ENCODE peak calls at places on chromosomes 12 and 14, in ten cellular contexts. One of them, this sample, is unnamed.

GRCh38 chr14:65226824-65227604 is 124.7 kb upstream of the MAX start:
- DNase-seq in fibroblast of pulmonary artery: peak
- DNase-seq in tibial artery: no peak
- DNase-seq in lung: no peak
- DNase-seq in tibial nerve: no peak
- DNase-seq in adrenal gland: no peak
- DNase-seq in neural crest cell: no peak
- DNase-seq in WTC11: no peak
- DNase-seq in glutamatergic neuron: no peak
- DNase-seq in bronchial epithelial cell: peak
- DNase-seq in this sample: no peak

GRCh38 chr12:47855502-47855901 is 35.8 kb upstream of the HDAC7 start:
- DNase-seq in tibial nerve: no peak
- DNase-seq in lung: no peak
- DNase-seq in bronchial epithelial cell: no peak
- DNase-seq in glutamatergic neuron: no peak
- DNase-seq in tibial artery: no peak
- DNase-seq in neural crest cell: no peak
- DNase-seq in fibroblast of pulmonary artery: no peak
- DNase-seq in adrenal gland: no peak
- DNase-seq in WTC11: no peak
- DNase-seq in this sample: no peak

GRCh38 chr12:3531496-3531895 is 40.5 kb downstream of the PRMT8 start:
- DNase-seq in lung: no peak
- DNase-seq in WTC11: no peak
- DNase-seq in tibial artery: no peak
- DNase-seq in fibroblast of pulmonary artery: no peak
- DNase-seq in adrenal gland: no peak
- DNase-seq in glutamatergic neuron: no peak
- DNase-seq in bronchial epithelial cell: no peak
- DNase-seq in tibial nerve: no peak
- DNase-seq in neural crest cell: no peak
- DNase-seq in this sample: no peak

GRCh38 chr12:114770323-114770722 is 86.3 kb upstream of the TBX3 start:
- DNase-seq in tibial nerve: no peak
- DNase-seq in tibial artery: no peak
- DNase-seq in neural crest cell: no peak
- DNase-seq in adrenal gland: no peak
- DNase-seq in WTC11: no peak
- DNase-seq in glutamatergic neuron: no peak
- DNase-seq in bronchial epithelial cell: no peak
- DNase-seq in fibroblast of pulmonary artery: no peak
- DNase-seq in lung: no peak
- DNase-seq in this sample: no peak

GRCh38 chr12:57485695-57486094 is 2.2 kb upstream of the MARS1 start:
- DNase-seq in WTC11: no peak
- DNase-seq in adrenal gland: no peak
- DNase-seq in bronchial epithelial cell: no peak
- DNase-seq in fibroblast of pulmonary artery: no peak
- DNase-seq in glutamatergic neuron: no peak
- DNase-seq in neural crest cell: no peak
- DNase-seq in tibial artery: no peak
- DNase-seq in lung: no peak
- DNase-seq in tibial nerve: no peak
- DNase-seq in this sample: no peak

GRCh38 chr14:67365476-67365875 is 5.3 kb downstream of the EIF2S1 start:
- DNase-seq in tibial artery: no peak
- DNase-seq in bronchial epithelial cell: no peak
- DNase-seq in tibial nerve: no peak
- DNase-seq in fibroblast of pulmonary artery: no peak
- DNase-seq in lung: no peak
- DNase-seq in glutamatergic neuron: no peak
- DNase-seq in adrenal gland: no peak
- DNase-seq in WTC11: no peak
- DNase-seq in neural crest cell: no peak
- DNase-seq in this sample: no peak

GRCh38 chr12:26340649-26341048 is 145.3 kb downstream of the SSPN start:
- DNase-seq in adrenal gland: peak
- DNase-seq in neural crest cell: no peak
- DNase-seq in bronchial epithelial cell: no peak
- DNase-seq in tibial artery: peak
- DNase-seq in tibial nerve: no peak
- DNase-seq in WTC11: no peak
- DNase-seq in fibroblast of pulmonary artery: peak
- DNase-seq in glutamatergic neuron: no peak
- DNase-seq in lung: no peak
- DNase-seq in this sample: no peak

GRCh38 chr14:58026219-58026618 is 125.8 kb downstream of the ARMH4 start:
- DNase-seq in WTC11: no peak
- DNase-seq in tibial artery: no peak
- DNase-seq in glutamatergic neuron: no peak
- DNase-seq in fibroblast of pulmonary artery: no peak
- DNase-seq in bronchial epithelial cell: no peak
- DNase-seq in neural crest cell: no peak
- DNase-seq in tibial nerve: no peak
- DNase-seq in lung: no peak
- DNase-seq in adrenal gland: no peak
- DNase-seq in this sample: no peak

GRCh38 chr12:132600048-132601032 is 10.0 kb downstream of the LRCOL1 start:
- DNase-seq in WTC11: peak
- DNase-seq in glutamatergic neuron: peak
- DNase-seq in lung: peak
- DNase-seq in tibial nerve: no peak
- DNase-seq in bronchial epithelial cell: peak
- DNase-seq in fibroblast of pulmonary artery: peak
- DNase-seq in tibial artery: peak
- DNase-seq in neural crest cell: peak
- DNase-seq in adrenal gland: peak
- DNase-seq in this sample: no peak

GRCh38 chr12:90100619-90101018 is 392.0 kb upstream of the ATP2B1 start:
- DNase-seq in lung: no peak
- DNase-seq in neural crest cell: no peak
- DNase-seq in adrenal gland: no peak
- DNase-seq in bronchial epithelial cell: peak
- DNase-seq in tibial artery: no peak
- DNase-seq in glutamatergic neuron: no peak
- DNase-seq in fibroblast of pulmonary artery: peak
- DNase-seq in WTC11: no peak
- DNase-seq in tibial nerve: no peak
- DNase-seq in this sample: no peak

GRCh38 chr14:60563113-60563512 is 54.2 kb downstream of the SIX6 start:
- DNase-seq in fibroblast of pulmonary artery: peak
- DNase-seq in tibial nerve: no peak
- DNase-seq in bronchial epithelial cell: no peak
- DNase-seq in neural crest cell: no peak
- DNase-seq in glutamatergic neuron: no peak
- DNase-seq in WTC11: no peak
- DNase-seq in adrenal gland: no peak
- DNase-seq in tibial artery: no peak
- DNase-seq in lung: no peak
- DNase-seq in this sample: no peak

GRCh38 chr12:3409662-3410061 is 81.3 kb upstream of the PRMT8 start:
- DNase-seq in glutamatergic neuron: no peak
- DNase-seq in WTC11: no peak
- DNase-seq in bronchial epithelial cell: no peak
- DNase-seq in lung: no peak
- DNase-seq in tibial artery: no peak
- DNase-seq in fibroblast of pulmonary artery: no peak
- DNase-seq in neural crest cell: no peak
- DNase-seq in tibial nerve: no peak
- DNase-seq in adrenal gland: no peak
- DNase-seq in this sample: no peak

GRCh38 chr12:464484-465267 is 4.9 kb downstream of the B4GALNT3 start:
- DNase-seq in bronchial epithelial cell: peak
- DNase-seq in lung: no peak
- DNase-seq in neural crest cell: no peak
- DNase-seq in tibial artery: no peak
- DNase-seq in WTC11: no peak
- DNase-seq in tibial nerve: no peak
- DNase-seq in adrenal gland: peak
- DNase-seq in glutamatergic neuron: no peak
- DNase-seq in fibroblast of pulmonary artery: no peak
- DNase-seq in this sample: no peak

GRCh38 chr12:3920378-3921141 is 47.4 kb upstream of the PARP11 start:
- DNase-seq in glutamatergic neuron: no peak
- DNase-seq in tibial artery: no peak
- DNase-seq in bronchial epithelial cell: no peak
- DNase-seq in adrenal gland: peak
- DNase-seq in lung: no peak
- DNase-seq in WTC11: no peak
- DNase-seq in tibial nerve: no peak
- DNase-seq in fibroblast of pulmonary artery: no peak
- DNase-seq in neural crest cell: peak
- DNase-seq in this sample: no peak

GRCh38 chr14:46108228-46108627 is 543.4 kb downstream of the RPL10L start:
- DNase-seq in bronchial epithelial cell: no peak
- DNase-seq in neural crest cell: no peak
- DNase-seq in WTC11: no peak
- DNase-seq in adrenal gland: no peak
- DNase-seq in tibial nerve: no peak
- DNase-seq in tibial artery: no peak
- DNase-seq in glutamatergic neuron: no peak
- DNase-seq in fibroblast of pulmonary artery: no peak
- DNase-seq in lung: no peak
- DNase-seq in this sample: no peak

GRCh38 chr12:13537623-13538022 is 341.1 kb downstream of the EMP1 start:
- DNase-seq in adrenal gland: no peak
- DNase-seq in bronchial epithelial cell: no peak
- DNase-seq in glutamatergic neuron: no peak
- DNase-seq in fibroblast of pulmonary artery: no peak
- DNase-seq in WTC11: no peak
- DNase-seq in neural crest cell: no peak
- DNase-seq in tibial artery: no peak
- DNase-seq in tibial nerve: no peak
- DNase-seq in lung: no peak
- DNase-seq in this sample: no peak

GRCh38 chr12:10069099-10069498 is 29.7 kb downstream of the CLEC1A start:
- DNase-seq in tibial nerve: no peak
- DNase-seq in WTC11: no peak
- DNase-seq in tibial artery: no peak
- DNase-seq in lung: no peak
- DNase-seq in adrenal gland: no peak
- DNase-seq in glutamatergic neuron: no peak
- DNase-seq in neural crest cell: no peak
- DNase-seq in fibroblast of pulmonary artery: peak
- DNase-seq in bronchial epithelial cell: no peak
- DNase-seq in this sample: no peak

GRCh38 chr12:130422676-130423075 is 85.0 kb downstream of the PIWIL1 start:
- DNase-seq in tibial artery: no peak
- DNase-seq in tibial nerve: no peak
- DNase-seq in adrenal gland: no peak
- DNase-seq in WTC11: no peak
- DNase-seq in fibroblast of pulmonary artery: no peak
- DNase-seq in glutamatergic neuron: no peak
- DNase-seq in neural crest cell: no peak
- DNase-seq in bronchial epithelial cell: no peak
- DNase-seq in lung: no peak
- DNase-seq in this sample: no peak

GRCh38 chr12:130526813-130527212 is 189.1 kb downstream of the PIWIL1 start:
- DNase-seq in bronchial epithelial cell: no peak
- DNase-seq in lung: no peak
- DNase-seq in WTC11: peak
- DNase-seq in neural crest cell: peak
- DNase-seq in adrenal gland: no peak
- DNase-seq in tibial nerve: no peak
- DNase-seq in glutamatergic neuron: no peak
- DNase-seq in tibial artery: no peak
- DNase-seq in fibroblast of pulmonary artery: no peak
- DNase-seq in this sample: no peak

GRCh38 chr14:100747021-100747586 is 20.4 kb downstream of the DLK1 start:
- DNase-seq in neural crest cell: no peak
- DNase-seq in adrenal gland: peak
- DNase-seq in bronchial epithelial cell: peak
- DNase-seq in tibial nerve: no peak
- DNase-seq in fibroblast of pulmonary artery: peak
- DNase-seq in tibial artery: no peak
- DNase-seq in lung: peak
- DNase-seq in WTC11: no peak
- DNase-seq in glutamatergic neuron: no peak
- DNase-seq in this sample: no peak
- TF ChIP-seq CTCF in neural crest cell: no peak
- TF ChIP-seq CTCF in adrenal gland: no peak
- TF ChIP-seq CTCF in bronchial epithelial cell: no peak
- TF ChIP-seq CTCF in tibial nerve: no peak
- TF ChIP-seq CTCF in fibroblast of pulmonary artery: no peak
- TF ChIP-seq CTCF in tibial artery: no peak
- TF ChIP-seq CTCF in lung: no peak
- TF ChIP-seq CTCF in WTC11: no peak
- TF ChIP-seq CTCF in glutamatergic neuron: no peak
- TF ChIP-seq CTCF in this sample: no peak

GRCh38 chr12:113261847-113262470 is 40.7 kb downstream of the TPCN1 start:
- DNase-seq in WTC11: no peak
- DNase-seq in lung: no peak
- DNase-seq in fibroblast of pulmonary artery: peak
- DNase-seq in adrenal gland: no peak
- DNase-seq in tibial nerve: no peak
- DNase-seq in tibial artery: no peak
- DNase-seq in bronchial epithelial cell: no peak
- DNase-seq in glutamatergic neuron: no peak
- DNase-seq in neural crest cell: no peak
- DNase-seq in this sample: no peak
- TF ChIP-seq CTCF in WTC11: no peak
- TF ChIP-seq CTCF in lung: no peak
- TF ChIP-seq CTCF in fibroblast of pulmonary artery: no peak
- TF ChIP-seq CTCF in adrenal gland: no peak
- TF ChIP-seq CTCF in tibial nerve: no peak
- TF ChIP-seq CTCF in tibial artery: no peak
- TF ChIP-seq CTCF in bronchial epithelial cell: no peak
- TF ChIP-seq CTCF in glutamatergic neuron: no peak
- TF ChIP-seq CTCF in neural crest cell: no peak
- TF ChIP-seq CTCF in this sample: no peak

GRCh38 chr12:95815635-95816212 is 25.2 kb upstream of the NTN4 start:
- DNase-seq in glutamatergic neuron: no peak
- DNase-seq in tibial nerve: no peak
- DNase-seq in fibroblast of pulmonary artery: peak
- DNase-seq in WTC11: no peak
- DNase-seq in bronchial epithelial cell: peak
- DNase-seq in neural crest cell: no peak
- DNase-seq in tibial artery: no peak
- DNase-seq in lung: no peak
- DNase-seq in adrenal gland: no peak
- DNase-seq in this sample: no peak

GRCh38 chr12:95820096-95820703 is 29.6 kb upstream of the NTN4 start:
- DNase-seq in tibial nerve: no peak
- DNase-seq in neural crest cell: no peak
- DNase-seq in lung: no peak
- DNase-seq in fibroblast of pulmonary artery: peak
- DNase-seq in tibial artery: no peak
- DNase-seq in bronchial epithelial cell: peak
- DNase-seq in adrenal gland: peak
- DNase-seq in glutamatergic neuron: peak
- DNase-seq in WTC11: no peak
- DNase-seq in this sample: no peak
- TF ChIP-seq CTCF in tibial nerve: peak
- TF ChIP-seq CTCF in neural crest cell: peak
- TF ChIP-seq CTCF in lung: peak
- TF ChIP-seq CTCF in fibroblast of pulmonary artery: peak
- TF ChIP-seq CTCF in tibial artery: peak
- TF ChIP-seq CTCF in bronchial epithelial cell: peak
- TF ChIP-seq CTCF in adrenal gland: peak
- TF ChIP-seq CTCF in glutamatergic neuron: peak
- TF ChIP-seq CTCF in WTC11: no peak
- TF ChIP-seq CTCF in this sample: no peak

GRCh38 chr14:92546347-92547053 is 32.9 kb downstream of the RIN3 start:
- DNase-seq in lung: no peak
- DNase-seq in fibroblast of pulmonary artery: no peak
- DNase-seq in WTC11: no peak
- DNase-seq in neural crest cell: no peak
- DNase-seq in bronchial epithelial cell: no peak
- DNase-seq in adrenal gland: no peak
- DNase-seq in tibial artery: no peak
- DNase-seq in glutamatergic neuron: no peak
- DNase-seq in tibial nerve: no peak
- DNase-seq in this sample: no peak
- TF ChIP-seq CTCF in lung: no peak
- TF ChIP-seq CTCF in fibroblast of pulmonary artery: no peak
- TF ChIP-seq CTCF in WTC11: no peak
- TF ChIP-seq CTCF in neural crest cell: no peak
- TF ChIP-seq CTCF in bronchial epithelial cell: no peak
- TF ChIP-seq CTCF in adrenal gland: no peak
- TF ChIP-seq CTCF in tibial artery: no peak
- TF ChIP-seq CTCF in glutamatergic neuron: no peak
- TF ChIP-seq CTCF in tibial nerve: no peak
- TF ChIP-seq CTCF in this sample: no peak

This sample was measured in activated B cell treated with CpG ODN at 0.5 μM for 24 hours.